ENCODE peak calls at places on chromosome 5, in five cellular contexts. One of them, this sample, is unnamed.
A peak's percentile ranks its signal among the peaks of the same experiment; 100 is the strongest.

GRCh38 chr5:125408582-125409069 is 662.2 kb upstream of the ZNF608 start:
- DNase-seq in aorta: peak; percentile 37
- DNase-seq in stomach: no peak
- DNase-seq in cardiac muscle cell: peak; percentile 79
- DNase-seq in sigmoid colon: no peak
- DNase-seq in this sample: no peak

GRCh38 chr5:40779561-40779960 is 18.6 kb downstream of the PRKAA1 start:
- DNase-seq in aorta: no peak
- DNase-seq in sigmoid colon: no peak
- DNase-seq in cardiac muscle cell: no peak
- DNase-seq in stomach: no peak
- DNase-seq in this sample: no peak

GRCh38 chr5:72818866-72819534 is 2.5 kb downstream of the TNPO1 start:
- DNase-seq in sigmoid colon: peak; percentile 78
- DNase-seq in cardiac muscle cell: peak; percentile 72
- DNase-seq in aorta: peak; percentile 70
- DNase-seq in stomach: peak; percentile 69
- DNase-seq in this sample: peak; percentile 51

GRCh38 chr5:161544350-161544765 is 2.2 kb downstream of the GABRB2 start:
- DNase-seq in stomach: no peak
- DNase-seq in aorta: peak; percentile 42
- DNase-seq in cardiac muscle cell: peak; percentile 64
- DNase-seq in sigmoid colon: no peak
- DNase-seq in this sample: no peak

GRCh38 chr5:76270214-76270613 is 132.9 kb upstream of the IQGAP2 start:
- DNase-seq in sigmoid colon: no peak
- DNase-seq in stomach: no peak
- DNase-seq in aorta: no peak
- DNase-seq in cardiac muscle cell: peak; percentile 2
- DNase-seq in this sample: no peak

GRCh38 chr5:10808347-10809212 is 47.5 kb upstream of the DAP start:
- DNase-seq in stomach: no peak
- DNase-seq in sigmoid colon: no peak
- DNase-seq in aorta: no peak
- DNase-seq in cardiac muscle cell: no peak
- DNase-seq in this sample: no peak

GRCh38 chr5:176742246-176743105 is 67.9 kb upstream of the UNC5A start:
- DNase-seq in cardiac muscle cell: no peak
- DNase-seq in stomach: no peak
- DNase-seq in aorta: no peak
- DNase-seq in sigmoid colon: no peak
- DNase-seq in this sample: no peak

GRCh38 chr5:130032807-130033206 is 128.5 kb downstream of the CHSY3 start:
- DNase-seq in cardiac muscle cell: no peak
- DNase-seq in stomach: no peak
- DNase-seq in aorta: peak; percentile 83
- DNase-seq in sigmoid colon: no peak
- DNase-seq in this sample: no peak

GRCh38 chr5:136655429-136655828 is 290.1 kb upstream of the TRPC7 start:
- DNase-seq in cardiac muscle cell: no peak
- DNase-seq in sigmoid colon: no peak
- DNase-seq in aorta: no peak
- DNase-seq in stomach: no peak
- DNase-seq in this sample: no peak

GRCh38 chr5:128038641-128039040 is 44.9 kb upstream of the SLC12A2 start:
- DNase-seq in sigmoid colon: no peak
- DNase-seq in stomach: no peak
- DNase-seq in cardiac muscle cell: peak; percentile 69
- DNase-seq in aorta: no peak
- DNase-seq in this sample: no peak

GRCh38 chr5:1277781-1278180 is 17.1 kb downstream of the TERT start:
- DNase-seq in stomach: no peak
- DNase-seq in cardiac muscle cell: no peak
- DNase-seq in aorta: peak; percentile 6
- DNase-seq in sigmoid colon: no peak
- DNase-seq in this sample: no peak

GRCh38 chr5:55021465-55021864 is 2.6 kb upstream of the GZMK start:
- DNase-seq in stomach: no peak
- DNase-seq in aorta: no peak
- DNase-seq in sigmoid colon: no peak
- DNase-seq in cardiac muscle cell: no peak
- DNase-seq in this sample: peak; percentile 44

GRCh38 chr5:119179857-119180641 is 109.2 kb downstream of the DMXL1 start:
- DNase-seq in sigmoid colon: no peak
- DNase-seq in stomach: no peak
- DNase-seq in aorta: no peak
- DNase-seq in cardiac muscle cell: no peak
- DNase-seq in this sample: peak; percentile 10

GRCh38 chr5:43815504-43815903 is 212.5 kb downstream of the NNT start:
- DNase-seq in cardiac muscle cell: no peak
- DNase-seq in sigmoid colon: no peak
- DNase-seq in aorta: no peak
- DNase-seq in stomach: no peak
- DNase-seq in this sample: no peak

GRCh38 chr5:74242516-74242915 is 398.0 kb downstream of the ENC1 start:
- DNase-seq in cardiac muscle cell: no peak
- DNase-seq in aorta: no peak
- DNase-seq in stomach: no peak
- DNase-seq in sigmoid colon: no peak
- DNase-seq in this sample: no peak

DNA sequence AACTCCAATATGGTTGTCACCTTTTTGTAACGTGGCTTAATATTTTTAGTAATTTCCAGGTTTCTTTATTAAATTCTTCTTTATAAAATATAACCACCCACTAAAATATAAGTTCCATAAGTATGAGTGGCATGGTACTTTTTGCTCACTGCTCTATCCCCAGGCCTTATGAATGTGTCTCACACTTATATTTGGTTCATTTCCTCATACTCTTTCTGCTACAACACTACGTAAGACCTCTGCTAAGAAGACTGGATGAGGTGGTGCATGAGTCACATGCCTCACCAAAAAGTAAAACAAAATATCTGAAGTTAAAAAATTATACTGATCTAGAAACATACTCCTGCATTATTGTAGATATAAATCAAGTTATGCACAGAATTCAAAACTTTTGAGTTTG is 400.9 kb downstream of the HCN1 start:
- DNase-seq in cardiac muscle cell: no peak
- DNase-seq in aorta: no peak
- DNase-seq in stomach: no peak
- DNase-seq in sigmoid colon: no peak
- DNase-seq in this sample: no peak
- H3K9me3 ChIP-seq in cardiac muscle cell: no peaks in the 10 kb centered on the region
- H3K9me3 ChIP-seq in aorta: no peaks in the 10 kb centered on the region
- H3K9me3 ChIP-seq in stomach: no peaks in the 10 kb centered on the region
- H3K9me3 ChIP-seq in sigmoid colon: no peaks in the 10 kb centered on the region
- H3K9me3 ChIP-seq in this sample: no peaks in the 10 kb centered on the region

GRCh38 chr5:117877731-117878130 is 1110.6 kb downstream of the DTWD2 start:
- DNase-seq in sigmoid colon: no peak
- DNase-seq in aorta: no peak
- DNase-seq in cardiac muscle cell: no peak
- DNase-seq in stomach: no peak
- DNase-seq in this sample: no peak

GRCh38 chr5:117880932-117881331 is 1107.4 kb downstream of the DTWD2 start:
- DNase-seq in stomach: no peak
- DNase-seq in sigmoid colon: no peak
- DNase-seq in aorta: no peak
- DNase-seq in cardiac muscle cell: no peak
- DNase-seq in this sample: peak; percentile 44

DNA sequence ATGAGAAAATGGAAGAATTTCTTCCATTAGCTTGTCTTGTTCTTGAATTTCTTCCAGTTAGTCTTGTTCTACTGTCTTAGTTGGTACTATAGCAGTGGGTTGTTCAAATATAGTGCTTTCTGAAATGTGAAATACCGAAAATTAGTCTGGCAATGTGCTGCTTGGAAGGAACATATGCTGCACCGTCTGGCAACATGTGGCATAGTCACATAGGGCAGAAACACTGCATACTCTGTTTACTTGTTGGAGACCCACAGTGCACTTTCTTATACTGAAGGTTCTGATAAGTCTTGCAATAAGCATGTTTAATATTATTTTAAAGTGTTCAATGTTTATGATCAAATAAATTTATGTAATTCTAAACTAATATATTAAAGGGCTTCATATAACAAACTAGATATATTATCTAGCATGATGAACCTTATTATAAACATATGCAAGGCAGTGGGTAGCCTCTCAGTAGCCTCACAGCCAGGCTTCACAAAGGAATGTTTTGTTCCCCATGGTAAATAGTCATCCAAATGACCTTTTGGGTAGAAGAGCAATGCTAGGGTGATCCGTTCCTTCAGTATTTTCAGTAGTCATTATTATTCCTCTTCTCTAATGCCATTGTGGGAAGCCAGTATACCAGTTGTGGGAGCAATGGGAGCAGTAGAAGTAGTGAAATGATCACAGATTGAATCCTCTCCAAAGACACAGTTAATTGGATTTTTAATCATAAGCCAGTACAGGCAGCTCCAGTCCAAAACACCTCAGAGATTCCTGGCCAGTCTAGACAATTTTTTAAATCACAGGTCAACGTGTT is 1106.7 kb downstream of the DTWD2 start:
- DNase-seq in cardiac muscle cell: no peak
- DNase-seq in aorta: no peak
- DNase-seq in stomach: no peak
- DNase-seq in sigmoid colon: no peak
- DNase-seq in this sample: no peak
- H3K27ac ChIP-seq in cardiac muscle cell: no peak overlapping the region
- H3K27ac ChIP-seq in aorta: no peak overlapping the region
- H3K27ac ChIP-seq in stomach: no peak overlapping the region
- H3K27ac ChIP-seq in sigmoid colon: no peak overlapping the region
- H3K27ac ChIP-seq in this sample: peak overlapping the region; percentile 67

GRCh38 chr5:110548171-110548570 is 178.3 kb downstream of the TMEM232 start:
- DNase-seq in aorta: no peak
- DNase-seq in cardiac muscle cell: no peak
- DNase-seq in sigmoid colon: no peak
- DNase-seq in stomach: no peak
- DNase-seq in this sample: no peak
- H3K9me3 ChIP-seq in aorta: no peaks in the 10 kb centered on the region
- H3K9me3 ChIP-seq in cardiac muscle cell: no peaks in the 10 kb centered on the region
- H3K9me3 ChIP-seq in sigmoid colon: peaks cover 4% of the 10 kb centered on the region
- H3K9me3 ChIP-seq in stomach: no peaks in the 10 kb centered on the region
- H3K9me3 ChIP-seq in this sample: no peaks in the 10 kb centered on the region

GRCh38 chr5:171795381-171795780 is 9.8 kb downstream of the SMIM23 start:
- DNase-seq in aorta: no peak
- DNase-seq in cardiac muscle cell: no peak
- DNase-seq in stomach: no peak
- DNase-seq in sigmoid colon: no peak
- DNase-seq in this sample: peak; percentile 76
- H3K27ac ChIP-seq in aorta: no peak overlapping the region
- H3K27ac ChIP-seq in cardiac muscle cell: no peak overlapping the region
- H3K27ac ChIP-seq in stomach: no peak overlapping the region
- H3K27ac ChIP-seq in sigmoid colon: no peak overlapping the region
- H3K27ac ChIP-seq in this sample: no peak overlapping the region

GRCh38 chr5:98698359-98698758 is 75.1 kb upstream of the RGMB start:
- DNase-seq in cardiac muscle cell: peak; percentile 60
- DNase-seq in sigmoid colon: no peak
- DNase-seq in stomach: no peak
- DNase-seq in aorta: no peak
- DNase-seq in this sample: no peak

GRCh38 chr5:98700730-98701129 is 72.7 kb upstream of the RGMB start:
- DNase-seq in stomach: no peak
- DNase-seq in aorta: no peak
- DNase-seq in sigmoid colon: no peak
- DNase-seq in cardiac muscle cell: peak; percentile 45
- DNase-seq in this sample: no peak

GRCh38 chr5:98694902-98695301 is 78.6 kb upstream of the RGMB start:
- DNase-seq in aorta: no peak
- DNase-seq in cardiac muscle cell: no peak
- DNase-seq in sigmoid colon: no peak
- DNase-seq in stomach: no peak
- DNase-seq in this sample: no peak
- H3K9me3 ChIP-seq in aorta: no peaks in the 10 kb centered on the region
- H3K9me3 ChIP-seq in cardiac muscle cell: no peaks in the 10 kb centered on the region
- H3K9me3 ChIP-seq in sigmoid colon: peaks cover 5% of the 10 kb centered on the region
- H3K9me3 ChIP-seq in stomach: no peaks in the 10 kb centered on the region
- H3K9me3 ChIP-seq in this sample: no peaks in the 10 kb centered on the region

DNA sequence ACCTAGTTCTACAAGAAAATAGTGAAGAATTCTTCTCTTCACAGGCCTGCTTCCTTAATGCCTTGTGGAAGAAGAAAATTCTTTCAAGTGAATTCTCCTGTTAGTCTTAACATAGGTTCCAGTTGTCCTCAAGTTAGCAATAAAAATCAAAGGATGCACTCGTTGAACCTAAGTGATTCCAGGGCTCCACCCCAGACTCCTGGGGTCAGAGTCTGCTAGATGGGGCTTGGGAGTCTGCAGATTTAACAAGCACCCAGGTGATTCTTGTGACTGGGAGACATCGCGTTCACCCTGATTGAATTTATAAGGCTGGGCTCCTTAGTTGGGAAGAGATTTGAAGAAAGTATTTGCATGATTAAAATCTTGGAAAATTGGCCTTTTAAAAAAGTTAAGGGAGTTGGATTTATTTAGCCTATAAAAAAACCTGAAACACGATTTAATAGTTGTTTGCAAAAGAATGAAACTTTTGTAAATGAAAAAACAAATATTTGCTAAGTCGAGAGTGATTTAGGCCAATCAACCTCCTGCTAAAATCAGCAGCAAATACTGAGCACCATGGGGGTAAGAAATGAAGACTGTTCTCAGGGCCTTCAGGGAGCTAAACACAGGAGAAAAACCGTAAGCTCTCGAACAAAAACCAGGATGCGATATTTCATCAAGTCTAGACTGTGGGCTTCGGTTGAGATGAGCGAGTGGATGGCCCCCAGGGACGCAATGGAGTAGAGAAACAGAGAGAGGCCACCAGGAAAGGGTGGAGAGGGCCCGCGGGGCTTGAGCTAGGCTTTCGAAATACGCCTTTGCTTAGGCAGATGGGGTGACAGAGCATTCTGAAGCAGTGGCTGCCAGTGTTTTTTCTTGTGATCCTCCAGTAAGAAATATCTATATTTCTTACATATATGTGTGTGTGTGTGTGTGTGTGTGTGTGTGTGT is 86.9 kb upstream of the TTC23L start:
- DNase-seq in stomach: no peak
- DNase-seq in sigmoid colon: no peak
- DNase-seq in aorta: no peak
- DNase-seq in cardiac muscle cell: no peak
- DNase-seq in this sample: no peak
- H3K27ac ChIP-seq in stomach: no peak overlapping the region
- H3K27ac ChIP-seq in sigmoid colon: no peak overlapping the region
- H3K27ac ChIP-seq in aorta: no peak overlapping the region
- H3K27ac ChIP-seq in cardiac muscle cell: no peak overlapping the region
- H3K27ac ChIP-seq in this sample: no peak overlapping the region

This sample was measured in prostate gland.